ENCODE peak calls at places on chromosomes 6 and 20, in five cellular contexts. V is ovary, A is IMR-90, B is GM12878, Q is tibial nerve. U is an unnamed sample.
A peak's percentile ranks its signal among the peaks of the same experiment; 100 is the strongest.

GRCh38 chr20:7269452-7269851 is 502.0 kb downstream of the BMP2 start:
- DNase-seq in V (no peak), A (no peak), B (no peak), Q (no peak), U (no peak)

GRCh38 chr6:81832304-81832703 is 79.8 kb upstream of the TENT5A start:
- DNase-seq in V (no peak), A (no peak), B (no peak), Q (no peak), U (no peak)

GRCh38 chr6:117676577-117677218 is 1.4 kb downstream of the NUS1 start:
- DNase-seq in V (no peak), A (no peak), B (no peak), Q (no peak), U (no peak)

GRCh38 chr6:74940211-74940610 is 265.6 kb downstream of the COL12A1 start:
- DNase-seq in V (no peak), A (peak; percentile 8), B (no peak), Q (no peak), U (no peak)

GRCh38 chr20:59125909-59126308 is 37.7 kb upstream of the ZNF831 start:
- DNase-seq in V (no peak), A (no peak), B (no peak), Q (no peak), U (no peak)

GRCh38 chr20:19815553-19815991 is 57.5 kb downstream of the RIN2 start:
- DNase-seq in V (no peak), A (peak; percentile 99), B (no peak), Q (peak; percentile 21), U (peak; percentile 57)

GRCh38 chr20:47146703-47147102 is 209.8 kb downstream of the ZMYND8 start:
- DNase-seq in V (no peak), A (peak; percentile 73), B (no peak), Q (no peak), U (no peak)

GRCh38 chr6:45195137-45195536 is 133.0 kb upstream of the RUNX2 start:
- DNase-seq in V (no peak), A (no peak), B (no peak), Q (no peak), U (no peak)

GRCh38 chr20:48706116-48706656 is 121.6 kb downstream of the PREX1 start:
- DNase-seq in V (no peak), A (no peak), B (no peak), Q (no peak), U (peak; percentile 40)

GRCh38 chr20:57698867-57699275 is 10.9 kb downstream of the PMEPA1 start:
- DNase-seq in V (no peak), A (no peak), B (no peak), Q (no peak), U (no peak)

GRCh38 chr20:57697540-57697939 is 12.3 kb downstream of the PMEPA1 start:
- DNase-seq in V (no peak), A (no peak), B (no peak), Q (no peak), U (no peak)

GRCh38 chr20:57696401-57696961 is 13.3 kb downstream of the PMEPA1 start:
- DNase-seq in V (no peak), A (no peak), B (no peak), Q (no peak), U (no peak)

GRCh38 chr20:57699395-57699794 is 10.4 kb downstream of the PMEPA1 start:
- DNase-seq in V (no peak), A (no peak), B (no peak), Q (no peak), U (no peak)

GRCh38 chr20:57698191-57698866 is 11.5 kb downstream of the PMEPA1 start:
- DNase-seq in V (no peak), A (peak; percentile 98), B (no peak), Q (no peak), U (no peak)
- H3K4me3 ChIP-seq in V (no peak overlapping the region), A (peak overlapping the region; percentile 5), B (no peak overlapping the region), Q (no peak overlapping the region), U (no peak overlapping the region)

GRCh38 chr20:43844778-43845614 is 69.7 kb upstream of the TOX2 start:
- DNase-seq in V (no peak), A (peak; percentile 95), B (no peak), Q (no peak), U (peak; percentile 20)
- H3K27ac ChIP-seq in V (no peak overlapping the region), A (no peak overlapping the region), B (no peak overlapping the region), Q (no peak overlapping the region), U (no peak overlapping the region)

GRCh38 chr6:149566372-149567193 is at the start of gene GINM1:
- DNase-seq in V (peak; percentile 68), A (peak; percentile 15), B (no peak), Q (peak; percentile 16), U (peak; percentile 77)
- TF ChIP-seq POLR2A in V (peak; percentile 50), A (no peak), B (peak; percentile 85), Q (peak; percentile 61), U (peak; percentile 48)

GRCh38 chr6:163180874-163181541 is 233.5 kb upstream of the QKI start:
- DNase-seq in V (peak; percentile 20), A (no peak), B (no peak), Q (peak; percentile 74), U (peak; percentile 84)
- H3K4me3 ChIP-seq in V (no peak overlapping the region), A (no peak overlapping the region), B (no peak overlapping the region), Q (no peak overlapping the region), U (no peak overlapping the region)

GRCh38 chr20:36587388-36588136 is 14.2 kb downstream of the TGIF2 start:
- DNase-seq in V (no peak), A (no peak), B (no peak), Q (no peak), U (no peak)
- H3K27ac ChIP-seq in V (no peak overlapping the region), A (no peak overlapping the region), B (peak overlapping the region; percentile 35), Q (no peak overlapping the region), U (no peak overlapping the region)

GRCh38 chr6:36682328-36683144 is 4.0 kb downstream of the CDKN1A start:
- DNase-seq in V (no peak), A (no peak), B (no peak), Q (no peak), U (peak; percentile 72)
- TF ChIP-seq POLR2A in V (no peak), A (peak; percentile 40), B (peak; percentile 71), Q (no peak), U (no peak)

GRCh38 chr6:142570221-142570671 is 268.4 kb downstream of the ADGRG6 start:
- DNase-seq in V (no peak), A (peak; percentile 52), B (no peak), Q (no peak), U (no peak)

GRCh38 chr6:142569676-142570075 is 267.9 kb downstream of the ADGRG6 start:
- DNase-seq in V (no peak), A (no peak), B (no peak), Q (no peak), U (no peak)

GRCh38 chr6:142567476-142567875 is 265.7 kb downstream of the ADGRG6 start:
- DNase-seq in V (no peak), A (no peak), B (no peak), Q (no peak), U (no peak)

GRCh38 chr6:142566628-142567396 is 265.0 kb downstream of the ADGRG6 start:
- DNase-seq in V (peak; percentile 12), A (peak; percentile 47), B (peak; percentile 11), Q (peak; percentile 28), U (no peak)

DNA sequence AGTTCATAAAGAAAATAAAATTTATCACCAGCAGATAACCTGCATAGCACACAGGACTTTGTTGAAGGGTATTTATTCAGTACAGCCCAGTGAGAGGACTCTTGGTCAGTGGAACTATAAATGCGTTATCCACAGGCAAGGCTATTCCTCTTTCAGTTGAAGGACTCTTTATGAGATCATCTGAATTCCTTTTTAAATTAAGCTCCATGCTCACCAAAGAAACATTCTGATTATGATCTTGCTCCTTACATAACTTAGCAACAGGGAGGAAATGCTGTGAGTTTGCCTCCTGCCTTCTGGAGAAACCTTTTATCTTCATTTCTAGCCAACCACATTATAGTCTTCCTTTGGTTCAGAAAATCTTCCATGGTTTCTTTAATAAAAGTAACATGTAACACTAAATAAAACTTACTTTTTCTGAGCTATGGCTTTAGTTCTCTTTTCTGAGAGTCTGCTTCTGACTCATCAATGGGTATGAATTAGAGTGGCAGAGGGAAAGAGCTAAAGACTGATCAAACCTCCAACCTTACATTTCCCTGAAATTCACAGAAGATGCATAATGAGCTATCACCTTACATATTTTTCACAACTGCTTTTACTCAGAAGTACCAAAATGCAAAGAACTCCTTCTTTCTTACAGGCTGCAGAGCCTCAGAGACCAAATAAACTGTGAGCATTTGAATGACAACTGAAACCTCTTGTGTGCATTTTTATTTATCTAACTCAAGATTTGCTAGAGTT is 267.2 kb downstream of the ADGRG6 start:
- DNase-seq in V (no peak), A (peak; percentile 49), B (no peak), Q (no peak), U (no peak)
- H3K4me3 ChIP-seq in V (no peak overlapping the region), A (no peak overlapping the region), B (no peak overlapping the region), Q (no peak overlapping the region), U (no peak overlapping the region)

GRCh38 chr6:30778001-30778400 is 33.7 kb upstream of the IER3 start:
- DNase-seq in V (no peak), A (no peak), B (no peak), Q (no peak), U (no peak)
- H3K27ac ChIP-seq in V (no peak overlapping the region), A (peak overlapping the region; percentile 41), B (no peak overlapping the region), Q (no peak overlapping the region), U (peak overlapping the region; percentile 85)

U was measured in sigmoid colon.